ENCODE peak calls at places on chromosomes 1 and 21, in six cellular contexts. L is neural progenitor cell, Q is astrocyte of the spinal cord, F is HCT116, K is brain microvascular endothelial cell, W is HepG2. T is an unnamed sample.

GRCh38 chr1:193322218-193322617 is 135.8 kb upstream of the B3GALT2 start:
- DNase-seq in K (peak; percentile 69), Q (peak; percentile 78), L (no peak), F (peak; percentile 22), W (no peak), T (peak; percentile 26)

GRCh38 chr1:151013518-151013917 is 5.3 kb downstream of the PRUNE1 start:
- DNase-seq in K (peak; percentile 65), W (peak; percentile 68), F (no peak), L (no peak), Q (peak; percentile 34), T (no peak)

GRCh38 chr1:182249201-182249676 is 142.4 kb downstream of the GLUL start:
- DNase-seq in L (no peak), Q (no peak), F (no peak), W (peak; percentile 90), K (no peak), T (no peak)

GRCh38 chr1:238360474-238360873 is 469.8 kb upstream of the ZP4 start:
- DNase-seq in L (no peak), K (no peak), W (no peak), F (no peak), Q (no peak), T (no peak)

GRCh38 chr1:202274611-202275010 is 67.1 kb downstream of the UBE2T start:
- DNase-seq in W (peak; percentile 45), F (peak; percentile 22), K (peak; percentile 43), Q (no peak), L (no peak), T (no peak)

GRCh38 chr1:162200096-162200847 is 130.8 kb downstream of the NOS1AP start:
- DNase-seq in Q (no peak), L (no peak), K (peak; percentile 11), W (no peak), F (no peak), T (no peak)

GRCh38 chr1:241744591-241744990 is 92.5 kb downstream of the WDR64 start:
- DNase-seq in L (no peak), Q (no peak), K (no peak), F (no peak), W (no peak), T (no peak)

GRCh38 chr1:184531296-184531695 is 144.5 kb downstream of the C1orf21 start:
- DNase-seq in Q (no peak), K (no peak), L (no peak), F (no peak), W (no peak), T (no peak)

GRCh38 chr1:157069596-157069995 is 24.1 kb upstream of the ARHGEF11 start:
- DNase-seq in W (no peak), K (no peak), Q (no peak), F (no peak), L (peak; percentile 65), T (no peak)

GRCh38 chr21:27129215-27129614 is 162.3 kb upstream of the ADAMTS5 start:
- DNase-seq in Q (no peak), K (no peak), F (no peak), L (no peak), W (no peak), T (no peak)

GRCh38 chr1:201819346-201819745 is 9.6 kb upstream of the IPO9 start:
- DNase-seq in W (no peak), K (no peak), F (no peak), Q (no peak), L (no peak), T (no peak)

GRCh38 chr1:29410476-29410875 is 174.2 kb downstream of the PTPRU start:
- DNase-seq in F (no peak), L (peak; percentile 18), Q (no peak), K (no peak), W (no peak), T (no peak)

GRCh38 chr1:166166701-166167394 is at the start of gene FAM78B:
- DNase-seq in K (no peak), L (peak; percentile 81), F (peak; percentile 42), Q (peak; percentile 65), W (peak; percentile 54), T (no peak)

GRCh38 chr1:209823143-209824041 is 4.4 kb upstream of the UTP25 start:
- DNase-seq in K (peak; percentile 63), W (peak; percentile 38), F (peak; percentile 55), Q (peak; percentile 79), L (peak; percentile 52), T (no peak)
- H3K4me3 ChIP-seq in K (peak overlapping the region; percentile 1), W (no peak overlapping the region), F (peak overlapping the region; percentile 35), Q (no peak overlapping the region), L (no peak overlapping the region), T (no peak overlapping the region)

DNA sequence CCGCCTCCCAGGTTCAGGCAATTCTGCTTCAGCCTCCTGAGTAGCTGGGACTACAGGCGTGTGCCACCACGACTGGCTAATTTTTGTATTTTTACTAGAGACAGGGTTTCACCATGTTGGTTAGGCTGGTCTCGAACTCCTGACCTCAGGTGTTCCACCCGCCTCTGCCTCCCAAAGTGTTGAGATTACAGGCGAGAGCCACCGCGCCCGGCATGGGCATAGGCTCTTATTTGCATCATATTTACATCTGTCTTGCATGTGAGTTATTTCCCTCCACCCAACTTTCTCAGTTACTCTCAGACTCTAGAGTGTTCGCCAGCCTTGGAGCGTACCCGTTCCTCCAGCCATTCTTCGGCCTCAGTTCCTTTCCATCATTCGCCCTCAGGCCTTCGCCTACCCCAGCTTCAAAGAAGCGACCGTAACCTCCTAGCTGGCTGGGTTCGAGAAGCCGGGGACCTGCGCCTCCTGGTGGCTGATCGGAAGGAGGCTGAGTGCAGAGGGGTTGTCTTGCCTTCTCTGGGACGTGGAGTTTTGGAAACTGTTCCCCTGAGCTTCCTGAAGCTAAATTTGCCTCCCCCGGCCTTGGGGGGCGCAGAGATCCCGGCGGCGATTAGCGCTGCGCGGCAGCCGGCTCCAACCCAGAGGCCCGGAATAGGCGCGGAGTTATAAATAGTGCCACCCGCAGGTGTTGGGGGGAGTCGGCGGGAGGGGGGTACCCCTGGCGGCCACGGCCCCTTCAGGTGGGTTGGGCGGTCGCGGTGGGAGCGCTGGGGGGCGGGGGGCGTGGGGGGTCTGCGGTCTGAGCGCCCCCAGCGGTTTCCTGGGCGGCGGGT is 3.6 kb upstream of the ZBTB7B start:
- DNase-seq in W (no peak), L (peak; percentile 84), F (peak; percentile 79), Q (peak; percentile 70), K (no peak), T (no peak)
- TF ChIP-seq CTCF in W (peak; percentile 74), L (peak; percentile 92), F (no peak), Q (peak; percentile 97), K (peak; percentile 98), T (peak; percentile 93)

DNA sequence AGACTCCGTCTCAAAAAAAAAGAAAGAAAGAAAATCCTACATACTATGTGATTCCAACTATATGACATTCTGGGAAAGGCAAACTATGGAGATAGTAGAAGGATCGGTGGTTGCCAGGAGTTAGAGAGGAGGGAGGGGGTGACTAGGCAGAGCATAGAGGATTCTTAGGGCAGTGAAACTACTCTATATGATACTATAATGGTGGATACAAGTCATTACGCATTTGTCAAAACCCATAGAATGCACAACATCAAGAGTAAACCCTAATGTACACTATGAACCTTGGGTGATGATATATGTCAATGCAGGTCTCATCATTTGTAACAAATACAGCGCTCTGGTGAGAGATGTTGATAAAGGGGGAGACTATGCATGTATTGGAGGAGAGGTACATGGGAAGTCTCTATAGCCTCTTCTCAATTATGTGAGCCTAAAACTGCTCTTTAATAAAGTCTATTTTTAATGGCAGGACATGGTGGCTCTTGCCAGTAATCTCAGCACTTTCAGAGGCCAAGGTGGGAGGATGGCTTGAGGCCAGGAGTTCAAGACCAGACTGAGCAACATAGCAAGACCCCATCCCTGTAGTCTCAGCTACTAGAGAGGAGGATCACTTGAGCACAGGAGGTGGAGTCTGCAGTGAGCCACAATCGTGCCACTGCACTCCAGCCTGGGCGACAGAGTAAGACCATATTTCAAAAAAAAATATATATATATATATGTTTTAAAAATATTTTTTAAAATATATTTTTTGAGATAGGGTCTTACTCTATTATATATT is 17.0 kb downstream of the SLC2A5 start:
- DNase-seq in K (no peak), L (no peak), Q (no peak), W (no peak), F (no peak), T (no peak)
- H3K4me3 ChIP-seq in K (no peak overlapping the region), L (no peak overlapping the region), Q (no peak overlapping the region), W (no peak overlapping the region), F (no peak overlapping the region), T (no peak overlapping the region)

GRCh38 chr1:46533179-46533864 is 18.1 kb downstream of the KNCN start:
- DNase-seq in F (no peak), Q (no peak), K (no peak), W (no peak), L (peak; percentile 65), T (no peak)
- TF ChIP-seq CTCF in F (no peak), Q (no peak), K (no peak), W (no peak), L (no peak), T (no peak)

GRCh38 chr1:224149733-224150132 is 33.3 kb upstream of the DEGS1 start:
- DNase-seq in K (no peak), Q (no peak), L (no peak), W (no peak), F (no peak), T (no peak)
- H3K4me3 ChIP-seq in K (no peak overlapping the region), Q (no peak overlapping the region), L (no peak overlapping the region), W (no peak overlapping the region), F (no peak overlapping the region), T (no peak overlapping the region)

T was measured in kidney epithelial cell.